ENCODE peak calls at places on chromosomes 4 and X, in seven cellular contexts. E, U, O, G, H, C and Y are unnamed samples.

GRCh38 chr4:121764702-121765367 is at the start of gene SMIM43:
- DNase-seq in U (peak), O (peak), C (peak), H (no peak), G (no peak), E (peak), Y (peak)

GRCh38 chr4:60822986-60823385 is 377.1 kb upstream of the ADGRL3 start:
- DNase-seq in U (no peak), O (no peak), H (no peak), G (no peak), C (no peak), E (no peak), Y (no peak)

GRCh38 chr4:74005528-74005927 is 7.1 kb upstream of the CXCL5 start:
- DNase-seq in E (no peak), O (no peak), H (no peak), G (no peak), C (no peak), U (peak), Y (no peak)

GRCh38 chr4:159206427-159206871 is 103.6 kb downstream of the RAPGEF2 start:
- DNase-seq in U (no peak), E (peak), O (no peak), C (no peak), G (peak), H (no peak), Y (no peak)

GRCh38 chr4:100165809-100166208 is 24.5 kb downstream of the DDIT4L start:
- DNase-seq in C (peak), E (peak), O (no peak), H (no peak), U (no peak), G (peak), Y (no peak)

GRCh38 chr4:180060159-180060889 is 2182.9 kb upstream of the TENM3 start:
- DNase-seq in E (peak), G (peak), C (peak), O (no peak), H (no peak), U (peak), Y (peak)

GRCh38 chr4:76470064-76470463 is 35.0 kb downstream of the SHROOM3 start:
- DNase-seq in U (no peak), E (peak), C (no peak), O (no peak), H (no peak), G (no peak), Y (no peak)

GRCh38 chrX:37846141-37846540 is 1.2 kb downstream of the DYNLT3 start:
- DNase-seq in O (no peak), U (no peak), H (no peak), G (peak), C (no peak), E (peak), Y (no peak)

GRCh38 chrX:140510895-140511295 is 6.0 kb upstream of the SOX3 start:
- DNase-seq in C (no peak), G (no peak), U (no peak), E (no peak), O (peak), H (no peak), Y (peak)

GRCh38 chr4:158139086-158139485 is 33.7 kb downstream of the GASK1B start:
- DNase-seq in C (no peak), U (peak), O (no peak), H (no peak), E (no peak), G (peak), Y (no peak)

GRCh38 chrX:1521459-1521956 is 15.5 kb downstream of the P2RY8 start:
- DNase-seq in E (no peak), H (peak), O (peak), G (no peak), C (no peak), U (peak), Y (peak)

GRCh38 chrX:920234-920799 is 289.7 kb downstream of the SHOX start:
- DNase-seq in E (no peak), O (no peak), C (no peak), G (no peak), H (no peak), U (no peak), Y (no peak)

GRCh38 chrX:19544693-19545305 is 29.5 kb upstream of the MAP3K15 start:
- DNase-seq in U (peak), E (peak), H (no peak), C (peak), G (peak), O (no peak), Y (peak)

GRCh38 chr4:3206439-3207100 is 42.4 kb upstream of the MSANTD1 start:
- DNase-seq in E (no peak), H (no peak), C (no peak), U (no peak), G (no peak), O (no peak), Y (no peak)

GRCh38 chr4:101960431-101960830 is 169.9 kb downstream of the BANK1 start:
- DNase-seq in H (no peak), G (no peak), C (no peak), O (no peak), U (no peak), E (no peak), Y (no peak)

GRCh38 chrX:108456971-108457477 is 17.4 kb downstream of the COL4A5 start:
- DNase-seq in H (no peak), U (no peak), G (no peak), E (peak), C (no peak), O (no peak), Y (no peak)

GRCh38 chr4:86594559-86595425 is 677 bp downstream of the PTPN13 start:
- DNase-seq in U (peak), C (peak), O (peak), G (peak), H (no peak), E (peak), Y (peak)

GRCh38 chr4:59195867-59196266 is 2004.3 kb upstream of the ADGRL3 start:
- DNase-seq in G (no peak), O (no peak), E (no peak), C (no peak), H (no peak), U (no peak), Y (no peak)

GRCh38 chrX:5086388-5086787 is 1142.3 kb downstream of the NLGN4X start:
- DNase-seq in O (no peak), E (no peak), U (no peak), C (no peak), H (no peak), G (no peak), Y (no peak)

DNA sequence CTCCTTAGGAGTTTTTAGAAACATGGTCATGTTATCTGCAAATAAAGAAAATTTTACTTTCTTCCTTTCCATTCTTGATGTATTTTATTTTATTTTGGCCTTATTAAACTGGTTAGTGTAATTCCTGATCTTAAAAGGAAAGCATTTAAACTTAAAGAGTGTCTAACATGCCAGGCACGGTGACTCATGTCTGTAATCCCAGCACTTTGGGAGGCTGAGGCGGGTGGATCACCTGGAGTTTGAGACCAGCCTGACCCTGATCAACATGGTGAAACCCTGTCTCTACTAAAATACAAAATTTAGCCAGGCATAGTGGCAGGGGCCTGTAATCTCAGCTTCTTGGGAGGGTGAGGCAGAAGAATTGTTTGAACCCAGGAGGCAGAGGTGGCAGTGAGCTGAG is 281.3 kb downstream of the PTTG2 start:
- DNase-seq in H (no peak), G (no peak), U (peak), E (no peak), O (no peak), C (no peak), Y (no peak)
- H3K18ac ChIP-seq in H (no peak), G (no peak), U (no peak), E (no peak), O (no peak), C (no peak), Y (no peak)

GRCh38 chrX:10111364-10112148 is 45.2 kb upstream of the CLCN4 start:
- DNase-seq in H (no peak), G (peak), C (no peak), E (peak), O (no peak), U (peak), Y (no peak)

GRCh38 chrX:10115082-10115481 is 41.7 kb upstream of the CLCN4 start:
- DNase-seq in U (peak), O (no peak), C (no peak), G (no peak), E (no peak), H (no peak), Y (no peak)

GRCh38 chrX:10110984-10111363 is 45.8 kb upstream of the CLCN4 start:
- DNase-seq in E (no peak), C (no peak), O (no peak), G (no peak), H (no peak), U (no peak), Y (no peak)

GRCh38 chrX:10110316-10110932 is 46.4 kb upstream of the CLCN4 start:
- DNase-seq in C (no peak), U (no peak), G (no peak), O (no peak), H (no peak), E (no peak), Y (no peak)

DNA sequence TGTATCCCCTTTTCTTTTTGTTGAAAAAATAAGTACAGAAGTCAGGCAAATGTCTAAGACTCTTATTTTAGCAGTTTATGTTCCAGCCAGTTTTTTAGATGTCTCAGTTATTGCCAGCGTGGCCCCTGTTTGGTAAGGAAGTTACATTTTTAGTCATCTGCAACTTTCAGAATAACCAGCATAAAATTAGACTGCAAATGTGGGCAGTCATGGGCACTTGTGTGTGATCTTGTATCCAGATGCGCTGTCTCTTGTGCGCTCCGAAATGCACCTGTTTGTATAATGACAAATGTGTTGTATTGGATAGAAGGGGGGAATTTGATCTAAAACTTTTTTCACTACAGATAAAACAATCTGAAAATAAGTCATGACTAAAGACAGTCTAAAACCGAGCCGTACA is 44.3 kb upstream of the CLCN4 start:
- DNase-seq in H (no peak), O (no peak), G (no peak), C (no peak), E (no peak), U (no peak), Y (no peak)
- H3K4me2 ChIP-seq in H (no peak), O (no peak), G (no peak), C (no peak), E (no peak), U (no peak), Y (no peak)

GRCh38 chr4:7652906-7653305 is 218.2 kb upstream of the PSAPL1 start:
- DNase-seq in G (no peak), H (no peak), E (no peak), C (no peak), O (no peak), U (no peak), Y (no peak)

GRCh38 chr4:7652006-7652405 is 217.3 kb upstream of the PSAPL1 start:
- DNase-seq in E (no peak), O (no peak), C (no peak), U (no peak), H (no peak), G (no peak), Y (no peak)

GRCh38 chr4:7651461-7651921 is 216.8 kb upstream of the PSAPL1 start:
- DNase-seq in E (peak), C (no peak), O (peak), H (no peak), U (peak), G (peak), Y (peak)

GRCh38 chr4:7653510-7654414 is 219.0 kb upstream of the PSAPL1 start:
- DNase-seq in U (peak), O (no peak), E (no peak), G (no peak), H (no peak), C (no peak), Y (peak)

DNA sequence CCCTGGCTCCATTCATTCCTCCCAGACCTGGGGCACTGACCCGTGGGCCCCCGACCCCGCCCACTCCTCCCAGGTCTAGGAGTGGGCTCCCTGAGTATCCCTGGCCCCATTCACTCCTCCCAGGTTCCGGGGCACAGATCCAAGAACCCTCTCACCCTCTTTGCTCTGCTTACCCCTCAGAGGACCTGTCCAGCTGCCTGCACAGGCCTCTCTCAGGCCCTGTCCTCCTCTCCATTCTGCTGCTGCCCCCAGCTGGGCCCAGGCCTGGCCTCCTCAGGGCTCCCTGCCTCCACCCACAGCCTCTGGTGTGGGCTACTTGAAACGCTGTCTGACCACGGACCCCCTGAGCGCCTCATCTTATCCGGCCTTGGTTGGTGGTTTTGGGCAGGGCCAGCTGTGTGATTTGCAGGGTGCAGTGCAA is 217.7 kb upstream of the PSAPL1 start:
- DNase-seq in G (no peak), H (no peak), C (no peak), E (peak), U (no peak), O (no peak), Y (no peak)
- H3K18ac ChIP-seq in G (no peak), H (no peak), C (no peak), E (peak), U (no peak), O (no peak), Y (no peak)

DNA sequence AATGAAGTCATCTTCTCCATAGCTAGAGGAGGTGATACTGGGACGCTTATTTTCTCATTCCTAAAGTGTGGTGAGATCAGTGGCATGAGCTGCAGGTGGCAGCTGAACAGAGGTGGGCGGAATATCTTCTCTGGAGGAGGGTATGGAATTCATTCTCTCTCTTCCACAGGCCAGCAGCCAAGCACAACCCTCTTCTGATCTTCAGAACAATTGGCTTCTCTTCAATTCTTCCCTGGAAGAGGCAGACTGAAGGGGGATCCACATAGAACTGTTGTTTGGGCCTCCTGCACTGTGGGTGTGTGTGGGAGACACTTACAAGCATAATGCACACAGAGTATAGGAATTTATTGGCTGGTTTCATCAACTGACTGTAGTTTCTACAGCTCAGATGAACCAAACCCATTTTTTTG is 180.4 kb upstream of the RASGEF1B start:
- DNase-seq in O (no peak), C (no peak), H (no peak), E (no peak), G (no peak), U (no peak), Y (no peak)
- H3K4me2 ChIP-seq in O (no peak), C (no peak), H (no peak), E (no peak), G (no peak), U (no peak), Y (no peak)

DNA sequence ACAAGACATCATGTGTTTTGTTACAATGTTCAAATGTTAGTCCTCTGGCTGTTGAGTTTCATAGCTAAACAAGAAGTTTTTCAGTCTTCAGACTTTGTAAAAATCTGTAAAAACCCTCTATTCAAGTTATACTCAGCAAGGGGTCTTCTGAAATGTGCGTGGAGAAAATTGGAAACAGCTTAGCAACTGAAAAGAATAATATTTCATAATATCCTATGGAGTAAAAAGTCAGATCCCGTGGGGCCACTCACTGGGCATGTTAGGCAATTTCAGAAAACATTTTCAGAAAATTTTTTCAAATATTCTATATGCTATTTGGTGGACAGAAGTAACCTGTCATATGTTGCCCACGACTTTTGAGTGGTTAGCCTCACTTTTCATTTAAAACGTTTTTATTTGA is 118.3 kb downstream of the CORIN start:
- DNase-seq in C (no peak), O (no peak), E (no peak), G (no peak), U (no peak), H (no peak), Y (no peak)
- H3K18ac ChIP-seq in C (no peak), O (no peak), E (no peak), G (no peak), U (no peak), H (no peak), Y (no peak)

GRCh38 chr4:89835413-89835812 is 1.5 kb downstream of the SNCA start:
- DNase-seq in E (no peak), H (no peak), G (no peak), C (no peak), U (no peak), O (no peak), Y (no peak)
- H3K4me2 ChIP-seq in E (no peak), H (peak), G (no peak), C (no peak), U (no peak), O (no peak), Y (no peak)